ENCODE peak calls at places on chromosomes 2 and 18, in nine cellular contexts. Y is SW 1271; X is activated T-cell treated with anti-CD3 and anti-CD28 coated beads, Interleukin-2, amount 50 U/mL, for 1 hour; H is effector memory CD4-positive, alpha-beta T cell; C is esophagus squamous epithelium; Q is mesothelial cell of epicardium; E is heart right ventricle; N is RKO; P is HCT116. F is an unnamed sample.
A peak's percentile ranks its signal among the peaks of the same experiment; 100 is the strongest.

GRCh38 chr2:71787476-71788185 is 334.3 kb downstream of the DYSF start:
- DNase-seq in C (no peak), X (no peak), Y (no peak), H (no peak), N (no peak), Q (peak; percentile 19), E (no peak), P (no peak), F (no peak)

GRCh38 chr2:99660616-99661416 is 171.0 kb upstream of the REV1 start:
- DNase-seq in Y (no peak), E (no peak), P (no peak), C (no peak), H (no peak), X (no peak), Q (no peak), N (no peak), F (no peak)

GRCh38 chr18:62721837-62722795 is 6.8 kb downstream of the PHLPP1 start:
- DNase-seq in Y (no peak), P (no peak), E (no peak), H (no peak), Q (no peak), C (no peak), X (no peak), N (no peak), F (no peak)

GRCh38 chr2:234970467-234970866 is 18.6 kb downstream of the SH3BP4 start:
- DNase-seq in H (no peak), C (no peak), X (no peak), Q (no peak), N (no peak), Y (no peak), E (no peak), P (no peak), F (no peak)

GRCh38 chr2:231920366-231920765 is 5.8 kb downstream of the NPPC start:
- DNase-seq in P (no peak), Y (no peak), N (no peak), H (no peak), Q (no peak), E (no peak), X (no peak), C (no peak), F (no peak)

GRCh38 chr18:79588131-79588635 is 91.4 kb upstream of the CTDP1 start:
- DNase-seq in Q (no peak), H (no peak), X (no peak), Y (no peak), N (no peak), E (no peak), P (no peak), C (no peak), F (no peak)

GRCh38 chr18:10008006-10008647 is 94.3 kb downstream of the VAPA start:
- DNase-seq in X (no peak), Y (no peak), N (no peak), H (no peak), P (no peak), Q (no peak), C (no peak), E (no peak), F (no peak)

GRCh38 chr2:95274291-95275150 is at the start of gene PROM2:
- DNase-seq in Y (no peak), X (peak; percentile 7), Q (peak; percentile 59), N (no peak), C (no peak), E (no peak), H (no peak), P (peak; percentile 27), F (no peak)

GRCh38 chr2:240705204-240705781 is 13.6 kb downstream of the AQP12A start:
- DNase-seq in N (no peak), X (no peak), P (no peak), E (no peak), Y (no peak), C (no peak), Q (no peak), H (no peak), F (no peak)

GRCh38 chr18:10476430-10476829 is 22.0 kb downstream of the APCDD1 start:
- DNase-seq in H (no peak), Y (no peak), Q (no peak), N (no peak), P (no peak), X (no peak), C (no peak), E (no peak), F (no peak)

GRCh38 chr2:95231723-95232122 is 24.4 kb downstream of the ZNF892 start:
- DNase-seq in E (no peak), N (peak; percentile 80), Q (peak; percentile 59), C (no peak), P (peak; percentile 66), H (no peak), X (no peak), Y (peak; percentile 39), F (peak; percentile 14)

GRCh38 chr18:23237524-23238151 is 102.4 kb downstream of the CABLES1 start:
- DNase-seq in E (peak; percentile 54), P (no peak), N (no peak), X (peak; percentile 44), C (no peak), Q (no peak), H (no peak), Y (no peak), F (no peak)

GRCh38 chr2:47842846-47843245 is 59.9 kb downstream of the MSH6 start:
- DNase-seq in X (no peak), C (no peak), P (no peak), Y (no peak), N (no peak), Q (no peak), E (no peak), H (no peak), F (no peak)